ENCODE peak calls at places on chromosomes 13 and 19, in four cellular contexts. Q is fibroblast of gingiva, V is OCI-LY7, R is T-cell. C is an unnamed sample.

GRCh38 chr19:2624537-2625091 is 77.9 kb downstream of the GNG7 start:
- DNase-seq in V (peak; percentile 85), R (no peak), Q (no peak), C (no peak)

GRCh38 chr19:1206733-1207301 is 1.2 kb downstream of the STK11 start:
- DNase-seq in Q (no peak), V (peak; percentile 39), R (no peak), C (no peak)

GRCh38 chr13:19634129-19634740 is 776 bp downstream of the MPHOSPH8 start:
- DNase-seq in R (no peak), Q (peak; percentile 44), V (peak; percentile 23), C (no peak)

GRCh38 chr13:22120646-22121045 is 449.8 kb downstream of the FGF9 start:
- DNase-seq in Q (no peak), R (no peak), V (no peak), C (no peak)

GRCh38 chr19:778910-779653 is 18.2 kb upstream of the PTBP1 start:
- DNase-seq in V (no peak), R (no peak), Q (peak; percentile 97), C (no peak)

GRCh38 chr19:49136771-49137171 is 17.4 kb downstream of the PPFIA3 start:
- DNase-seq in V (no peak), R (no peak), Q (no peak), C (no peak)

GRCh38 chr13:78137404-78138142 is 218.9 kb upstream of the EDNRB start:
- DNase-seq in V (peak; percentile 51), R (no peak), Q (peak; percentile 60), C (peak; percentile 3)

GRCh38 chr13:100139822-100140221 is 50.9 kb downstream of the PCCA start:
- DNase-seq in R (no peak), V (no peak), Q (no peak), C (no peak)

GRCh38 chr13:44759723-44760360 is 183.7 kb upstream of the TSC22D1 start:
- DNase-seq in V (no peak), R (no peak), Q (no peak), C (no peak)

GRCh38 chr13:110911880-110912279 is 3.0 kb downstream of the ANKRD10 start:
- DNase-seq in R (no peak), Q (no peak), V (no peak), C (no peak)

GRCh38 chr19:9151367-9151766 is 11.2 kb downstream of the ZNF317 start:
- DNase-seq in Q (no peak), V (no peak), R (no peak), C (no peak)

GRCh38 chr13:86601351-86601750 is 802.1 kb upstream of the SLITRK6 start:
- DNase-seq in V (no peak), Q (no peak), R (no peak), C (no peak)

GRCh38 chr19:55643003-55643732 is at the start of gene ZNF581:
- DNase-seq in V (peak; percentile 88), R (peak; percentile 66), Q (peak; percentile 71), C (peak; percentile 49)

GRCh38 chr19:15227261-15227660 is 5.0 kb downstream of the EPHX3 start:
- DNase-seq in V (no peak), Q (no peak), R (no peak), C (no peak)

GRCh38 chr19:33388231-33388816 is 14.8 kb downstream of the CEBPG start:
- DNase-seq in R (no peak), Q (peak; percentile 66), V (no peak), C (no peak)

GRCh38 chr13:37960427-37960826 is 90.9 kb upstream of the TRPC4 start:
- DNase-seq in Q (no peak), V (peak; percentile 2), R (no peak), C (no peak)

GRCh38 chr13:35964764-35965163 is 166.4 kb downstream of the DCLK1 start:
- DNase-seq in Q (peak; percentile 92), R (no peak), V (no peak), C (no peak)

GRCh38 chr19:2333027-2333806 is 4.7 kb downstream of the SPPL2B start:
- DNase-seq in R (no peak), V (peak; percentile 79), Q (no peak), C (no peak)

GRCh38 chr19:39110263-39110967 is 15.2 kb upstream of the PAK4 start:
- DNase-seq in V (peak; percentile 68), R (peak; percentile 56), Q (no peak), C (peak; percentile 10)

GRCh38 chr13:104773775-104774174 is 1707.6 kb upstream of the SLC10A2 start:
- DNase-seq in V (peak; percentile 20), R (no peak), Q (peak; percentile 2), C (no peak)

GRCh38 chr13:97858161-97858560 is 95.3 kb upstream of the IPO5 start:
- DNase-seq in V (no peak), Q (no peak), R (no peak), C (no peak)

GRCh38 chr19:39399684-39400465 is 6.8 kb upstream of the ZFP36 start:
- DNase-seq in R (no peak), V (no peak), Q (no peak), C (no peak)

GRCh38 chr19:35090160-35090794 is 25.3 kb upstream of the FXYD3 start:
- DNase-seq in Q (peak; percentile 42), V (peak; percentile 84), R (peak; percentile 12), C (no peak)

GRCh38 chr19:3145909-3146676 is 10.3 kb downstream of the GNA15 start:
- DNase-seq in V (no peak), R (no peak), Q (no peak), C (no peak)

GRCh38 chr19:751501-752341 is 809 bp downstream of the MISP start:
- DNase-seq in V (no peak), Q (peak; percentile 69), R (no peak), C (no peak)

GRCh38 chr19:33621811-33622504 is at the start of gene CHST8:
- DNase-seq in Q (no peak), R (no peak), V (no peak), C (peak; percentile 38)

GRCh38 chr13:112169941-112170822 is 103.2 kb downstream of the SOX1 start:
- DNase-seq in R (no peak), Q (no peak), V (no peak), C (no peak)

GRCh38 chr13:96519380-96519779 is 429.5 kb downstream of the HS6ST3 start:
- DNase-seq in V (no peak), Q (no peak), R (no peak), C (no peak)

C was measured in hypothalamus.